ENCODE peak calls at places on chromosomes 2 and 18, in five cellular contexts. H, O, R, U and I are unnamed samples.

GRCh38 chr2:38461470-38461869 is 84.4 kb upstream of the ATL2 start:
- DNase-seq in H (no peak), O (no peak), R (no peak), U (no peak), I (no peak)

GRCh38 chr2:109497447-109497846 is 116.3 kb downstream of the SEPTIN10 start:
- DNase-seq in H (peak), O (peak), R (no peak), U (no peak), I (no peak)

GRCh38 chr2:227871375-227871788 is at the start of gene DAW1:
- DNase-seq in H (peak), O (peak), R (peak), U (peak), I (peak)

GRCh38 chr18:58993260-58993659 is 128.6 kb downstream of the ZNF532 start:
- DNase-seq in H (peak), O (peak), R (no peak), U (no peak), I (no peak)

GRCh38 chr2:143258126-143258892 is 129.1 kb downstream of the ARHGAP15 start:
- DNase-seq in H (no peak), O (no peak), R (no peak), U (peak), I (no peak)

GRCh38 chr2:6896930-6897759 is 19.6 kb downstream of the RSAD2 start:
- DNase-seq in H (peak), O (peak), R (no peak), U (peak), I (peak)

GRCh38 chr18:74425161-74425560 is 31.9 kb downstream of the DIPK1C start:
- DNase-seq in H (no peak), O (no peak), R (no peak), U (no peak), I (no peak)

GRCh38 chr2:168256448-168256847 is 9.1 kb upstream of the STK39 start:
- DNase-seq in H (no peak), O (no peak), R (no peak), U (no peak), I (no peak)

DNA sequence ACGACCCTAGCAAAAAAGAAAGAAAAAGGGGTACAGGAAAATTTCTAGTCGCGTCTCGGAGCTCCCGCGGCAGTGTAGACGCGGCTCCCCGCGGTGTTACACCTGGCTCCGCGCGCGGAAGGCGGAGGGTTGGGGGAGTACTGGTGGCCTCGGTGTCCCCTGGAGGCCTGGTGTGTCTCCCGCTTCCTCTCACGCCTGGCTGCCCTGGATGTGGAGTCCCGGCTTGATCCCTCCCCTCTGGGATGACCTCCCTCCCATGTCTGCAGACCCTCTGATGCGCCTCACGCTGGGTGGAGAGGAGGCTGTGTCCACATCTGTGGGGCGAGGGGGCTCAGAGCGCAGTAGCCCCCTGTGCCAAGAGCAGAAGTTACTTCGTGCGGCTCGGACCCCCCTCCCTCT is 1.2 kb downstream of the KIF5C start:
- DNase-seq in H (no peak), O (no peak), R (peak), U (peak), I (no peak)
- H3K4me3 ChIP-seq in H (no peak), O (no peak), R (peak), U (peak), I (peak)

GRCh38 chr2:31920968-31921367 is 89.8 kb downstream of the MEMO1 start:
- DNase-seq in H (no peak), O (no peak), R (no peak), U (no peak), I (no peak)

GRCh38 chr2:31919499-31919898 is 91.3 kb downstream of the MEMO1 start:
- DNase-seq in H (no peak), O (no peak), R (no peak), U (no peak), I (no peak)

GRCh38 chr2:31923662-31924061 is 87.1 kb downstream of the MEMO1 start:
- DNase-seq in H (no peak), O (no peak), R (no peak), U (no peak), I (no peak)

GRCh38 chr2:31925517-31925916 is 85.3 kb downstream of the MEMO1 start:
- DNase-seq in H (no peak), O (no peak), R (no peak), U (no peak), I (no peak)

DNA sequence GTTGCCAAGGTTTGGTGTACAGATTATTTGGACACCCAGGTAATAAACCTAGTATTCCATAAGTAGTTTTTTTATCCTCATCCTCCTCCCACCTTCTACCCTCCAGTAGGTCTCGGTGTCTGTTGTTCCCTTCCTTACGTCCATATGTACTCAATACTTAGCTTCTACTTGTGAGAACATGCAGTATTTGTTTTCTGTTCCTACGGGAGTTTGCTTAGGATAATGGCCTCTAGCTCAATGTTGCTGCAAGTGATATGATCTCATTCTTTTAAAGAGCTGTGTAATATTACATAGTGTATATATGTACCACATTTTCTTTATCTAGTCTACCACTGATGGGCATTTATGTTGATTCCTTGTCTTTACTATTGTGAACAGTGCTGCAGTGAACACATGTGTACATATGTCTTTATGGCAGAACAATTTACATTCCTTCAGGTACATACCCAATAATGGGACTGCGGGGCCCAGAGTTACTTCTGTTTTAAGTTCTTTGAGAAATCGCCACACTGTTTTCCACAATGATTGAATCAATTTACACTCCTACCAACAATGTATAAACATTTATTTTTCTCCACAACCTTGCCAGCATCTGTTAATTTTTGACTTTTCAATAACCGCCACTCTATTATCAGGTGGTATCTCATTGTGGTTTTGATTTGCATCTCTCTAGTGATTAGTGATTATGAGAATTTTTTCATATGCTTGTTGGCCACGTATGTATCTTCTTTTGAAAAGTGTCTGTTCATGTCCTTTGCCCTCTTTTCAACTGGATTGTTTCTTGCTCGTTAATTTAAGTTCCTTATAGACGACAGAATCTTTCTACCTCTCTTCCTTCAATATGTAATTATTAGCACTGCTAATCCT is 88.0 kb downstream of the MEMO1 start:
- DNase-seq in H (no peak), O (no peak), R (no peak), U (no peak), I (no peak)
- H3K23ac ChIP-seq in H (no peak), O (no peak), R (no peak), U (no peak), I (no peak)

DNA sequence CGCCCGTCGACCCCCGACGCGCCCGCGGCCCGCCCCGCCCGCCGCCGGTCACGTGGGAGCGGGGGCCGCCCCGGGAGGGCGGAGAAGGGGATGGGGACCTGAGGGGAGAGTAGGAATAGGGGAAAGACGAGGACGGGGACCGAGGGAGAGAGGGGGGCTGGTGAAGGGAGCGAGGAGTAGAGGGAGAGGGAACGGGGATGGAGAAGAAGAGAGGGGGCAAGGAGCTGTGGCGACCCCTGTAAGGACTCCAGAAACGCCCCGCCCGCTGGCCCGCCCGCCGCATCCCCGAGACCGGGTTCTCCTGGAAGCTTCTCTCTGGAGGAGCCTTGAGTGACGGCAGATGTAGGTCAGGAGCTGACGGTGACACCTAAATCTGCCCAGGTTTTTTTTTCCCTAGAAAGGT is 615 bp downstream of the ADNP2 start:
- DNase-seq in H (peak), O (peak), R (peak), U (peak), I (no peak)
- H3K4me3 ChIP-seq in H (peak), O (peak), R (peak), U (peak), I (peak)

GRCh38 chr2:213064099-213064498 is 87.3 kb downstream of the IKZF2 start:
- DNase-seq in H (no peak), O (no peak), R (no peak), U (no peak), I (no peak)
- H3K23ac ChIP-seq in H (no peak), O (no peak), R (no peak), U (no peak), I (no peak)

GRCh38 chr2:153548536-153548935 is 70.0 kb upstream of the RPRM start:
- DNase-seq in H (no peak), O (no peak), R (no peak), U (no peak), I (no peak)

DNA sequence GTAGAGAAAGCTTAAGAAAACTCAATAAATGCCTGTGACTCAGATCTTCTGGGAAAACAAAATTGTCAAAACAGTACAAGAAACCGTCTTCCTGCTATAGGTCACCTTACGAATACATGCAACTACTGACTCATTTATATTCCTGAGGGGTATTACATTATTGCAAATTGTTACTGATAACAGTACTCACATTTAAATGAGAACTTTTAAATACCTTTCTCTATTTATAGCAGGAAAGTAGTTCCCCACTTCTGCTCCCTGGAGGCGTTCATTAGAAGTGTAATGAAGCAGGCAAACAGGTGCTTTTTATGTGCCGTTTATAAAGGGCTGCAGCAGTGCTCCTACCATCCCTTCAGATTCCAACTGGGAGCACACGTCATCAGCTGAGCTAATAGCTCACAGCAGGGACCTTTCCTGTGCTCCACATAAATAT is 65.1 kb upstream of the RPRM start:
- DNase-seq in H (no peak), O (no peak), R (no peak), U (peak), I (no peak)
- H3K4me3 ChIP-seq in H (no peak), O (no peak), R (no peak), U (no peak), I (no peak)

GRCh38 chr2:67883316-67884080 is 179.3 kb downstream of the C1D start:
- DNase-seq in H (no peak), O (no peak), R (no peak), U (no peak), I (no peak)
- H3K23ac ChIP-seq in H (no peak), O (no peak), R (no peak), U (no peak), I (no peak)

GRCh38 chr2:70939847-70940580 is 4.3 kb downstream of the ATP6V1B1 start:
- DNase-seq in H (no peak), O (no peak), R (no peak), U (no peak), I (no peak)
- H3K4me3 ChIP-seq in H (no peak), O (no peak), R (no peak), U (no peak), I (no peak)

GRCh38 chr18:24049142-24049541 is 34.6 kb downstream of the TTC39C start:
- DNase-seq in H (no peak), O (no peak), R (no peak), U (no peak), I (no peak)
- H3K23ac ChIP-seq in H (no peak), O (no peak), R (no peak), U (no peak), I (no peak)

DNA sequence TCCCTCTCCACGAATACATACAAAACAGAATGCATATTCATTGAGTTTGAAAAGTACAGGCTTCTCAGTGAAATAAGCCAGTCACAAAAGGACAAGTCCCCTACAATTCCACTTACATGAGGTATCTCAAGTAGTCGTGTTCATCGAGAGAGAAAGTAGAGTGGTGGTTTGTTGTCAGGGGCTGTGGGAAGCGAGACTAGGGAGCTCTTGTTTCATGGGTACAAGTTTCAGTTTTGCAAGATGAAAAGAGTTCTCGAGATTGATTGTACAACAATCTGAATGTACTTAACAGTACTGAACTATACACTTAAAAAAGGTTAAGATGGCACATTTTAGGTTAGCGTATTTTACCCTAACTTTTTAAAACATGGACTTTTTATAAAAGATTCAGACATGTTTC is 71.5 kb upstream of the TTC39C start:
- DNase-seq in H (no peak), O (no peak), R (no peak), U (no peak), I (no peak)
- H3K4me3 ChIP-seq in H (no peak), O (no peak), R (no peak), U (no peak), I (no peak)

DNA sequence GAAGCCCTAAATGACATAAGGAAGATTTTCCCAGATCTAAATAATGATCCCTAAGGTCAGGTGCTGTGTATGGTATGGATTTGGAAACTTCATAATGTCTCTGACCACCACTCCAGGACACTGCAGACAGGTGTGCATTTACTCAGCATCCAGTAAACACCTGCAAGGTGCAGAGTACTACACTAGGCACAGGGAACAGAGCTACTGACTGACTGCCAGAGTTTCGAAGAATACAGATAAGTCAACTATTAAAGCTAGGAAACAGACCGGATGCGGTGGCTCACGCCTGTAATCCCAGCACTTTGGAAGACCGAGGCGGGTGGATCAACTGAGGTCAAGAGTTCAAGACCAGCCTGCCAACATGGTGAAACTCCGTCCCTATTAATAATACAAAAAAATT is 65.0 kb downstream of the ATP8B1 start:
- DNase-seq in H (no peak), O (no peak), R (no peak), U (no peak), I (no peak)
- H3K23ac ChIP-seq in H (peak), O (no peak), R (no peak), U (no peak), I (no peak)